ENCODE peak calls at places on chromosomes 16 and 17, in nine cellular contexts. G is lower lobe of right lung, R is astrocyte, L is thoracic aorta, C is HFF-Myc, S is AG10803, A is esophagus muscularis mucosa, H is astrocyte of the spinal cord, Y is osteoblast. Z is an unnamed sample.

GRCh38 chr17:44310188-44310587 is 1.8 kb downstream of the RUNDC3A start:
- DNase-seq in G (no peak), R (no peak), L (no peak), C (no peak), S (no peak), A (no peak), H (no peak), Y (peak), Z (no peak)

GRCh38 chr17:44333371-44333770 is 8.7 kb upstream of the SLC25A39 start:
- DNase-seq in G (peak), R (no peak), L (no peak), C (no peak), S (no peak), A (no peak), H (no peak), Y (peak), Z (no peak)

GRCh38 chr17:43465049-43465448 is 18.7 kb upstream of the DHX8 start:
- DNase-seq in G (no peak), R (no peak), L (no peak), C (no peak), S (no peak), A (no peak), H (no peak), Y (no peak), Z (no peak)

GRCh38 chr17:81470944-81471803 is 41.4 kb downstream of the ACTG1 start:
- DNase-seq in G (no peak), R (no peak), L (no peak), C (no peak), S (peak), A (no peak), H (peak), Y (no peak), Z (no peak)

GRCh38 chr17:79549111-79549915 is 61.5 kb downstream of the RBFOX3 start:
- DNase-seq in G (peak), R (no peak), L (no peak), C (no peak), S (no peak), A (no peak), H (no peak), Y (peak), Z (no peak)

GRCh38 chr16:1523581-1524245 is 9.8 kb upstream of the TMEM204 start:
- DNase-seq in G (no peak), R (no peak), L (no peak), C (no peak), S (no peak), A (no peak), H (no peak), Y (no peak), Z (no peak)

GRCh38 chr17:56678249-56679144 is 85.0 kb downstream of the NOG start:
- DNase-seq in G (no peak), R (no peak), L (no peak), C (no peak), S (no peak), A (no peak), H (no peak), Y (no peak), Z (no peak)

GRCh38 chr17:34370997-34371395 is 8.0 kb upstream of the CCL1 start:
- DNase-seq in G (no peak), R (no peak), L (no peak), C (no peak), S (no peak), A (no peak), H (no peak), Y (no peak), Z (peak)

GRCh38 chr17:8143581-8144400 is 8.4 kb downstream of the PER1 start:
- DNase-seq in G (peak), R (no peak), L (no peak), C (no peak), S (no peak), A (no peak), H (no peak), Y (peak), Z (no peak)

GRCh38 chr17:76268015-76268749 is 3.0 kb downstream of the UBALD2 start:
- DNase-seq in G (peak), R (peak), L (no peak), C (no peak), S (peak), A (peak), H (peak), Y (peak), Z (peak)

GRCh38 chr16:50152386-50152806 is 710 bp upstream of the TENT4B start:
- DNase-seq in G (no peak), R (peak), L (no peak), C (no peak), S (peak), A (no peak), H (peak), Y (no peak), Z (peak)

GRCh38 chr16:24977673-24978065 is 37.5 kb downstream of the ARHGAP17 start:
- DNase-seq in G (no peak), R (peak), L (no peak), C (peak), S (peak), A (no peak), H (peak), Y (peak), Z (no peak)

GRCh38 chr16:2026461-2027023 is at the start of gene NHERF2:
- DNase-seq in G (no peak), R (no peak), L (no peak), C (no peak), S (no peak), A (no peak), H (no peak), Y (peak), Z (no peak)

GRCh38 chr16:82323171-82323570 is 153.1 kb upstream of the MPHOSPH6 start:
- DNase-seq in G (no peak), R (no peak), L (no peak), C (no peak), S (no peak), A (no peak), H (no peak), Y (no peak), Z (no peak)

GRCh38 chr16:69112285-69113129 is 7.1 kb downstream of the HAS3 start:
- DNase-seq in G (peak), R (no peak), L (no peak), C (no peak), S (peak), A (no peak), H (no peak), Y (peak), Z (peak)

GRCh38 chr16:21656795-21657768 is 4.7 kb upstream of the IGSF6 start:
- DNase-seq in G (no peak), R (peak), L (no peak), C (peak), S (peak), A (no peak), H (peak), Y (peak), Z (peak)

GRCh38 chr17:18323007-18323406 is 7.9 kb downstream of the SMCR8 start:
- DNase-seq in G (no peak), R (no peak), L (no peak), C (no peak), S (no peak), A (no peak), H (no peak), Y (peak), Z (no peak)

GRCh38 chr17:1143573-1143972 is 36.2 kb downstream of the ABR start:
- DNase-seq in G (no peak), R (no peak), L (no peak), C (no peak), S (no peak), A (no peak), H (peak), Y (peak), Z (no peak)

GRCh38 chr16:1933097-1933661 is 9.8 kb downstream of the MSRB1 start:
- DNase-seq in G (no peak), R (no peak), L (no peak), C (no peak), S (no peak), A (no peak), H (no peak), Y (peak), Z (no peak)

GRCh38 chr16:15658149-15658548 is 8.1 kb downstream of the NDE1 start:
- DNase-seq in G (no peak), R (no peak), L (no peak), C (no peak), S (no peak), A (no peak), H (no peak), Y (peak), Z (peak)

GRCh38 chr17:2081564-2081963 is 26.7 kb downstream of the HIC1 start:
- DNase-seq in G (peak), R (peak), L (no peak), C (no peak), S (peak), A (no peak), H (peak), Y (peak), Z (no peak)

GRCh38 chr16:4381935-4382794 is 10.5 kb downstream of the VASN start:
- DNase-seq in G (no peak), R (no peak), L (no peak), C (no peak), S (no peak), A (no peak), H (no peak), Y (no peak), Z (no peak)

GRCh38 chr17:7491583-7491982 is 7.4 kb downstream of the POLR2A start:
- DNase-seq in G (no peak), R (no peak), L (no peak), C (no peak), S (no peak), A (no peak), H (no peak), Y (no peak), Z (no peak)

GRCh38 chr16:71927383-71927782 is 32.1 kb downstream of the IST1 start:
- DNase-seq in G (no peak), R (peak), L (peak), C (peak), S (peak), A (no peak), H (peak), Y (no peak), Z (no peak)

GRCh38 chr16:54928016-54928356 is 2.7 kb upstream of the IRX5 start:
- DNase-seq in G (no peak), R (no peak), L (no peak), C (no peak), S (no peak), A (no peak), H (peak), Y (peak), Z (no peak)

GRCh38 chr17:66431080-66431795 is 128.8 kb downstream of the PRKCA start:
- DNase-seq in G (peak), R (no peak), L (no peak), C (no peak), S (peak), A (no peak), H (no peak), Y (no peak), Z (no peak)

GRCh38 chr17:78341559-78342437 is 18.1 kb downstream of the SOCS3 start:
- DNase-seq in G (peak), R (peak), L (no peak), C (no peak), S (peak), A (no peak), H (peak), Y (peak), Z (no peak)
- H3K4me3 ChIP-seq in G (peak), R (peak), L (peak), C (peak), S (peak), A (peak), H (peak), Y (peak), Z (no peak)

DNA sequence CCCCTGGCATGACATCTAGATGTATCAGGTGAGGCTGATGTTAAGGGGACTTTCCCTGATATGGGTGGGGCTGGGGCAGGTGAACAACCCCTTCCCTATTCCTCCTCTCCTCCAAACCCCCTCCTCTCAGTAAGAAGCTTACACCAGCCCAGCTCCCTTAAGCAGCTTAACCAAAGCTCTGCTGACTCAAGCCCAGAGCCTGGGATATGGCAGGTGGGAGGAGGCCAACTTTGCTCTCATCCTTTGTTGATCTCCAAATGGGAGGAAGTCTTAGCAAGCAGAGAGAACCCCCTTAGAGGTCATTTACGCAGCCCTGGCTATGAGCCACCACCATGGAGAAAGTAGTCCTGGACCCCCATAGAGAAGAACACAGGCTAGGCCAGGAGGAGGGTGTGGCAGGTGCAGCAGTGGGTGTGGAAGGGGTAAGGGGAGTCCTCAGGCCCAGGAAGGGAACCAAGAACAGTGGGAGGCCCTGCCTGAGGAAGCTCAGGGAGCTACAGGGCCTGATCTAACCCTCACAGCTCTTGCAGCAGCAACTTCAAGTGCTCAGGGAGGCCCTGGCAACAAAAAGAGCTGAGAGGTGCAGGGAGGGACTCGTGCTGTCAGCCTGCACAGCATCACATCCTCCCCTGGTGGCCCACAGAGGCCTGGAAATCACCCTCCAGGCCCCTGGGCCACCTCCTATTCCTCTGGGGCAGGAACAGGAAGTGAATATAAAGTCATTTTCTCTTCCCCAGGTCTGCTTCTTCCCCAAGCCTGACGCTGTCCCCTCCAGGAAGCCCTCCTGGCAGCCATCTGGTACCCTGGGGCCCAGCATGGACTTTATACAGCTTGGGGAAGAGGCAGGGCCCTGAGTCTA is 2.9 kb downstream of the UNC119 start:
- DNase-seq in G (no peak), R (no peak), L (no peak), C (no peak), S (no peak), A (no peak), H (no peak), Y (no peak), Z (peak)
- TF ChIP-seq CTCF in G (no peak), R (no peak), L (no peak), C (no peak), S (no peak), A (no peak), H (no peak), Y (no peak), Z (peak)

DNA sequence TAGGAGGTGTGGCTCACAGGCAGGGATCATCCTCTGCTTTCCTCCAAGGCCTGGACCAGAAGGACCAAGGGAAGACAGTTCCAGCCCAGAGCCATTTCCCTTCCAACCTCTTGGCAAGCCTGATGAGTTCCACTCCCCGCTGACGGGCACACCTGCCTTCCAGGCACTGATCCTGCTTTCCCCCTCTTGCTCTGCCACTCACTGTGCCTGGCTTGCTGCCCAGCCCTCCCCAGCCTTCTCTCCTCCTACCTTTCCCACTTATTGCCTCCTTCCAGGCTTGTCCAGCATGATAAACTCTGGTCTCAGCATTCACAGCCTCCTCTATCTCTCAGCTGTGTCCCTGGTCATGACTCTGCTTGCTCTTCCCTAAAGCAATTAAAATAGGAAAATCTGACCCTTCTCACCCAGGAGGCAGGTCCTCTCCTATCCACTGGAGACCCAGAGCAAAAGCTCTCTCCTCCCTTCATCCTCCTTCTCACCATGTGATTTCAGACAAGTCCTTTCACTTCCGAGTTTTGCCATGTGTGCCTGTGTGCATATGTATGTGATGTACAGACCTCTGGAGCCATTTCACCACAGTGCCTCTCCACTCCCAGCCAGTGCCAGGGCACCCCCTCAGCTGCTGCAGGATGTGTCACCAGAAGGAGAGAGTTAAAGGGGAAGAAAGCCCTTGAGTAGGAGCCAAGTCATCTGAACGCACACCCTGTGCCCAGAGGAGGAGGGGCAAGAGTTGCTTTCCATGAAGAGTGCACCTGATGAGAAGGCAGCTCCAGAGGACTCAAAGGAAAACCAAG is 13.4 kb upstream of the TMEM170A start:
- DNase-seq in G (no peak), R (no peak), L (no peak), C (no peak), S (no peak), A (no peak), H (no peak), Y (no peak), Z (no peak)
- H3K4me3 ChIP-seq in G (no peak), R (no peak), L (no peak), C (no peak), S (no peak), A (no peak), H (no peak), Y (no peak), Z (no peak)

GRCh38 chr17:63442549-63443035 is 3.5 kb downstream of the CYB561 start:
- DNase-seq in G (no peak), R (no peak), L (no peak), C (no peak), S (no peak), A (no peak), H (no peak), Y (peak), Z (peak)
- TF ChIP-seq CTCF in G (peak), R (no peak), L (no peak), C (peak), S (peak), A (no peak), H (peak), Y (peak), Z (no peak)

Z was measured in GM12865.